ENCODE peak calls at places on chromosomes 5 and 9, in six cellular contexts. K, Z, L, F, G and D are unnamed samples.
A peak's percentile ranks its signal among the peaks of the same experiment; 100 is the strongest.

GRCh38 chr5:132751444-132751843 is 4.2 kb downstream of the CCNI2 start:
- DNase-seq in K (peak; percentile 25), Z (no peak), L (peak; percentile 69), F (no peak), G (no peak), D (no peak)

GRCh38 chr9:130450344-130451003 is 5.7 kb downstream of the ASS1 start:
- DNase-seq in K (no peak), Z (no peak), L (no peak), F (peak; percentile 44), G (no peak), D (no peak)

GRCh38 chr5:132315529-132316067 is 21.4 kb downstream of the SLC22A4 start:
- DNase-seq in K (no peak), Z (no peak), L (no peak), F (no peak), G (no peak), D (peak; percentile 93)

GRCh38 chr9:125886365-125886764 is 139.2 kb downstream of the PBX3 start:
- DNase-seq in K (no peak), Z (no peak), L (no peak), F (no peak), G (peak; percentile 30), D (no peak)

GRCh38 chr9:2809692-2810423 is 34.0 kb downstream of the PUM3 start:
- DNase-seq in K (no peak), Z (no peak), L (peak; percentile 71), F (no peak), G (peak; percentile 98), D (no peak)

GRCh38 chr5:98774192-98775046 is 956 bp downstream of the RGMB start:
- DNase-seq in K (peak; percentile 70), Z (peak; percentile 44), L (no peak), F (peak; percentile 77), G (peak; percentile 75), D (no peak)

GRCh38 chr9:133737071-133737773 is 930 bp downstream of the SARDH start:
- DNase-seq in K (no peak), Z (no peak), L (no peak), F (no peak), G (no peak), D (no peak)

GRCh38 chr9:120412425-120412951 is 167.5 kb downstream of the CDK5RAP2 start:
- DNase-seq in K (no peak), Z (no peak), L (peak; percentile 56), F (no peak), G (peak; percentile 93), D (no peak)

GRCh38 chr9:95044731-95045508 is 272.6 kb downstream of the FANCC start:
- DNase-seq in K (no peak), Z (no peak), L (no peak), F (peak; percentile 75), G (no peak), D (no peak)